ENCODE peak calls at places on chromosome 16, in four cellular contexts. One of them, this sample, is unnamed.

GRCh38 chr16:15617901-15618300 is 25.1 kb downstream of the MARF1 start:
- DNase-seq in COR-L47: no peak
- DNase-seq in midbrain: no peak
- DNase-seq in fibroblast of lung: no peak
- DNase-seq in this sample: no peak

GRCh38 chr16:11250786-11251524 is 5.0 kb downstream of the SOCS1 start:
- DNase-seq in fibroblast of lung: peak
- DNase-seq in COR-L47: no peak
- DNase-seq in midbrain: no peak
- DNase-seq in this sample: no peak

GRCh38 chr16:57108432-57108831 is 16.0 kb downstream of the CPNE2 start:
- DNase-seq in midbrain: no peak
- DNase-seq in fibroblast of lung: no peak
- DNase-seq in COR-L47: no peak
- DNase-seq in this sample: no peak

GRCh38 chr16:2150418-2151187 is 2.2 kb downstream of the RAB26 start:
- DNase-seq in fibroblast of lung: peak
- DNase-seq in COR-L47: no peak
- DNase-seq in midbrain: no peak
- DNase-seq in this sample: peak

GRCh38 chr16:49459953-49460735 is 86.5 kb downstream of the C16orf78 start:
- DNase-seq in midbrain: no peak
- DNase-seq in COR-L47: no peak
- DNase-seq in fibroblast of lung: no peak
- DNase-seq in this sample: no peak

GRCh38 chr16:48537909-48538745 is 71.9 kb downstream of the N4BP1 start:
- DNase-seq in fibroblast of lung: peak
- DNase-seq in midbrain: peak
- DNase-seq in COR-L47: no peak
- DNase-seq in this sample: peak

GRCh38 chr16:14286381-14287230 is 215.5 kb downstream of the MRTFB start:
- DNase-seq in fibroblast of lung: peak
- DNase-seq in midbrain: peak
- DNase-seq in COR-L47: no peak
- DNase-seq in this sample: no peak

GRCh38 chr16:25155553-25156460 is 44.3 kb downstream of the LCMT1 start:
- DNase-seq in fibroblast of lung: no peak
- DNase-seq in midbrain: no peak
- DNase-seq in COR-L47: no peak
- DNase-seq in this sample: peak

GRCh38 chr16:4315185-4316102 is at the start of gene GLIS2:
- DNase-seq in midbrain: peak
- DNase-seq in fibroblast of lung: peak
- DNase-seq in COR-L47: peak
- DNase-seq in this sample: peak

GRCh38 chr16:15766918-15767317 is 89.9 kb downstream of the MYH11 start:
- DNase-seq in fibroblast of lung: no peak
- DNase-seq in midbrain: no peak
- DNase-seq in COR-L47: no peak
- DNase-seq in this sample: no peak

GRCh38 chr16:69888005-69888560 is 63.1 kb upstream of the CLEC18A start:
- DNase-seq in COR-L47: no peak
- DNase-seq in fibroblast of lung: no peak
- DNase-seq in midbrain: peak
- DNase-seq in this sample: no peak

GRCh38 chr16:17784073-17784472 is 313.3 kb upstream of the XYLT1 start:
- DNase-seq in COR-L47: no peak
- DNase-seq in midbrain: no peak
- DNase-seq in fibroblast of lung: peak
- DNase-seq in this sample: peak

GRCh38 chr16:48101069-48101674 is 54.6 kb downstream of the ABCC12 start:
- DNase-seq in COR-L47: no peak
- DNase-seq in fibroblast of lung: no peak
- DNase-seq in midbrain: no peak
- DNase-seq in this sample: no peak

GRCh38 chr16:1163567-1164055 is 10.7 kb downstream of the CACNA1H start:
- DNase-seq in midbrain: peak
- DNase-seq in COR-L47: no peak
- DNase-seq in fibroblast of lung: no peak
- DNase-seq in this sample: no peak